ENCODE peak calls at places on chromosomes 5 and 9, in seven cellular contexts. One of them, this sample, is unnamed.
A peak's percentile ranks its signal among the peaks of the same experiment; 100 is the strongest.

GRCh38 chr9:136535070-136535469 is 10.8 kb downstream of the NOTCH1 start:
- DNase-seq in kidney epithelial cell: no peak
- DNase-seq in heart right ventricle: no peak
- DNase-seq in NCI-H774: no peak
- DNase-seq in RKO: no peak
- DNase-seq in A549: no peak
- DNase-seq in activated T-helper 2 cell treated with anti-CD3 and anti-CD28 coated beads, Interferon-gamma antibody, Interleukin-2, Interleukin-4, amounts not matched to agents 10 μg/mL and 5 μg/mL and 100 μg/mL, durations not matched to agents 14 hours and 24 hours and 36 hours: no peak
- DNase-seq in this sample: no peak

GRCh38 chr9:131483319-131484050 is 19.2 kb upstream of the POMT1 start:
- DNase-seq in heart right ventricle: peak; percentile 54
- DNase-seq in A549: no peak
- DNase-seq in activated T-helper 2 cell treated with anti-CD3 and anti-CD28 coated beads, Interferon-gamma antibody, Interleukin-2, Interleukin-4, amounts not matched to agents 10 μg/mL and 5 μg/mL and 100 μg/mL, durations not matched to agents 14 hours and 24 hours and 36 hours: no peak
- DNase-seq in RKO: no peak
- DNase-seq in NCI-H774: no peak
- DNase-seq in kidney epithelial cell: no peak
- DNase-seq in this sample: no peak

GRCh38 chr9:504921-505821 is 290.5 kb downstream of the DOCK8 start:
- DNase-seq in heart right ventricle: peak; percentile 45
- DNase-seq in A549: peak; percentile 47
- DNase-seq in kidney epithelial cell: no peak
- DNase-seq in RKO: peak; percentile 44
- DNase-seq in activated T-helper 2 cell treated with anti-CD3 and anti-CD28 coated beads, Interferon-gamma antibody, Interleukin-2, Interleukin-4, amounts not matched to agents 10 μg/mL and 5 μg/mL and 100 μg/mL, durations not matched to agents 14 hours and 24 hours and 36 hours: no peak
- DNase-seq in NCI-H774: no peak
- DNase-seq in this sample: no peak

GRCh38 chr9:134594376-134594941 is 47.1 kb upstream of the COL5A1 start:
- DNase-seq in activated T-helper 2 cell treated with anti-CD3 and anti-CD28 coated beads, Interferon-gamma antibody, Interleukin-2, Interleukin-4, amounts not matched to agents 10 μg/mL and 5 μg/mL and 100 μg/mL, durations not matched to agents 14 hours and 24 hours and 36 hours: no peak
- DNase-seq in A549: no peak
- DNase-seq in RKO: no peak
- DNase-seq in kidney epithelial cell: no peak
- DNase-seq in NCI-H774: no peak
- DNase-seq in heart right ventricle: no peak
- DNase-seq in this sample: no peak

GRCh38 chr9:10274156-10274555 is 338.6 kb downstream of the PTPRD start:
- DNase-seq in activated T-helper 2 cell treated with anti-CD3 and anti-CD28 coated beads, Interferon-gamma antibody, Interleukin-2, Interleukin-4, amounts not matched to agents 10 μg/mL and 5 μg/mL and 100 μg/mL, durations not matched to agents 14 hours and 24 hours and 36 hours: no peak
- DNase-seq in heart right ventricle: no peak
- DNase-seq in NCI-H774: no peak
- DNase-seq in RKO: no peak
- DNase-seq in A549: no peak
- DNase-seq in kidney epithelial cell: peak; percentile 7
- DNase-seq in this sample: no peak

GRCh38 chr9:37342895-37343294 is 79.6 kb upstream of the GRHPR start:
- DNase-seq in RKO: no peak
- DNase-seq in activated T-helper 2 cell treated with anti-CD3 and anti-CD28 coated beads, Interferon-gamma antibody, Interleukin-2, Interleukin-4, amounts not matched to agents 10 μg/mL and 5 μg/mL and 100 μg/mL, durations not matched to agents 14 hours and 24 hours and 36 hours: no peak
- DNase-seq in kidney epithelial cell: no peak
- DNase-seq in A549: no peak
- DNase-seq in NCI-H774: no peak
- DNase-seq in heart right ventricle: no peak
- DNase-seq in this sample: no peak

GRCh38 chr5:150206780-150207115 is 16.9 kb downstream of the SLC6A7 start:
- DNase-seq in A549: no peak
- DNase-seq in activated T-helper 2 cell treated with anti-CD3 and anti-CD28 coated beads, Interferon-gamma antibody, Interleukin-2, Interleukin-4, amounts not matched to agents 10 μg/mL and 5 μg/mL and 100 μg/mL, durations not matched to agents 14 hours and 24 hours and 36 hours: no peak
- DNase-seq in heart right ventricle: no peak
- DNase-seq in RKO: no peak
- DNase-seq in NCI-H774: no peak
- DNase-seq in kidney epithelial cell: no peak
- DNase-seq in this sample: no peak

GRCh38 chr9:10875752-10876151 is 262.9 kb upstream of the PTPRD start:
- DNase-seq in NCI-H774: no peak
- DNase-seq in heart right ventricle: no peak
- DNase-seq in kidney epithelial cell: no peak
- DNase-seq in activated T-helper 2 cell treated with anti-CD3 and anti-CD28 coated beads, Interferon-gamma antibody, Interleukin-2, Interleukin-4, amounts not matched to agents 10 μg/mL and 5 μg/mL and 100 μg/mL, durations not matched to agents 14 hours and 24 hours and 36 hours: no peak
- DNase-seq in A549: no peak
- DNase-seq in RKO: peak; percentile 70
- DNase-seq in this sample: no peak

GRCh38 chr5:76495870-76496269 is 92.8 kb downstream of the IQGAP2 start:
- DNase-seq in RKO: no peak
- DNase-seq in NCI-H774: no peak
- DNase-seq in activated T-helper 2 cell treated with anti-CD3 and anti-CD28 coated beads, Interferon-gamma antibody, Interleukin-2, Interleukin-4, amounts not matched to agents 10 μg/mL and 5 μg/mL and 100 μg/mL, durations not matched to agents 14 hours and 24 hours and 36 hours: no peak
- DNase-seq in A549: no peak
- DNase-seq in kidney epithelial cell: no peak
- DNase-seq in heart right ventricle: no peak
- DNase-seq in this sample: no peak

GRCh38 chr9:78695521-78695920 is 398.6 kb downstream of the PSAT1 start:
- DNase-seq in RKO: no peak
- DNase-seq in activated T-helper 2 cell treated with anti-CD3 and anti-CD28 coated beads, Interferon-gamma antibody, Interleukin-2, Interleukin-4, amounts not matched to agents 10 μg/mL and 5 μg/mL and 100 μg/mL, durations not matched to agents 14 hours and 24 hours and 36 hours: no peak
- DNase-seq in A549: no peak
- DNase-seq in kidney epithelial cell: no peak
- DNase-seq in NCI-H774: no peak
- DNase-seq in heart right ventricle: no peak
- DNase-seq in this sample: peak; percentile 46